ENCODE peak calls at places on chromosomes 6 and 20, in ten cellular contexts. T is Calu3; C is NCI-H2029 treated with DMSO at 0.1 percent for 48 hours; O is NCI-H69; L is ACHN; B is erythroblast; N is CD8-positive, alpha-beta memory T cell; M is T-cell; S is LoVo; G is NCI-H1436 treated with DMSO at 0.1 percent for 48 hours. I is an unnamed sample.

GRCh38 chr6:127343753-127344659 is 597 bp upstream of the ECHDC1 start:
- DNase-seq in T (no peak), C (peak), O (peak), L (peak), B (peak), N (no peak), M (no peak), S (peak), G (no peak), I (no peak)

GRCh38 chr6:130848945-130849344 is 21.7 kb downstream of the SMLR1 start:
- DNase-seq in T (no peak), C (no peak), O (peak), L (no peak), B (no peak), N (no peak), M (peak), S (no peak), G (no peak), I (no peak)

GRCh38 chr6:36858407-36858981 is 16.1 kb downstream of the PPIL1 start:
- DNase-seq in T (no peak), C (no peak), O (peak), L (no peak), B (no peak), N (no peak), M (no peak), S (no peak), G (no peak), I (no peak)

GRCh38 chr20:11379257-11380011 is 538.3 kb upstream of the BTBD3 start:
- DNase-seq in T (no peak), C (no peak), O (peak), L (no peak), B (no peak), N (no peak), M (no peak), S (no peak), G (no peak), I (no peak)

GRCh38 chr6:138572200-138572875 is 73.0 kb upstream of the NHSL1 start:
- DNase-seq in T (peak), C (peak), O (peak), L (peak), B (no peak), N (no peak), M (no peak), S (no peak), G (no peak), I (no peak)

GRCh38 chr20:44495802-44496481 is 20.3 kb downstream of the TTPAL start:
- DNase-seq in T (no peak), C (no peak), O (no peak), L (peak), B (peak), N (no peak), M (no peak), S (peak), G (no peak), I (no peak)

GRCh38 chr6:41222513-41222912 is 5.6 kb upstream of the TREML4 start:
- DNase-seq in T (no peak), C (no peak), O (no peak), L (no peak), B (no peak), N (no peak), M (no peak), S (no peak), G (no peak), I (no peak)

GRCh38 chr6:168367285-168367720 is 47.7 kb upstream of the DACT2 start:
- DNase-seq in T (no peak), C (peak), O (no peak), L (no peak), B (no peak), N (no peak), M (no peak), S (no peak), G (no peak), I (no peak)

GRCh38 chr6:2346078-2346477 is 100.7 kb upstream of the GMDS start:
- DNase-seq in T (no peak), C (no peak), O (no peak), L (no peak), B (no peak), N (no peak), M (no peak), S (no peak), G (no peak), I (no peak)

GRCh38 chr6:84021625-84022024 is 11.9 kb upstream of the MRAP2 start:
- DNase-seq in T (no peak), C (no peak), O (no peak), L (no peak), B (no peak), N (no peak), M (no peak), S (no peak), G (no peak), I (no peak)

GRCh38 chr20:32831982-32832381 is 12.2 kb downstream of the MAPRE1 start:
- DNase-seq in T (no peak), C (no peak), O (no peak), L (no peak), B (no peak), N (no peak), M (no peak), S (no peak), G (no peak), I (no peak)

GRCh38 chr6:111888928-111889696 is 15.9 kb upstream of the FYN start:
- DNase-seq in T (no peak), C (no peak), O (peak), L (no peak), B (no peak), N (no peak), M (no peak), S (no peak), G (no peak), I (no peak)

GRCh38 chr20:1968958-1969357 is 24.9 kb downstream of the PDYN start:
- DNase-seq in T (no peak), C (no peak), O (no peak), L (no peak), B (no peak), N (no peak), M (no peak), S (no peak), G (no peak), I (no peak)

GRCh38 chr6:40391851-40392595 is 195.1 kb downstream of the LRFN2 start:
- DNase-seq in T (no peak), C (no peak), O (no peak), L (no peak), B (no peak), N (no peak), M (no peak), S (no peak), G (no peak), I (peak)

GRCh38 chr20:47050996-47051395 is 156.4 kb downstream of the EYA2 start:
- DNase-seq in T (no peak), C (no peak), O (no peak), L (no peak), B (no peak), N (no peak), M (no peak), S (no peak), G (no peak), I (no peak)

GRCh38 chr6:45420083-45420908 is 42.6 kb upstream of the SUPT3H start:
- DNase-seq in T (no peak), C (no peak), O (no peak), L (no peak), B (peak), N (peak), M (peak), S (no peak), G (no peak), I (peak)

GRCh38 chr6:44237813-44238433 is 9.0 kb upstream of the HSP90AB1 start:
- DNase-seq in T (peak), C (no peak), O (peak), L (peak), B (peak), N (peak), M (peak), S (peak), G (no peak), I (peak)

GRCh38 chr6:14721103-14721758 is 524.6 kb upstream of the JARID2 start:
- DNase-seq in T (no peak), C (no peak), O (peak), L (no peak), B (peak), N (no peak), M (no peak), S (no peak), G (no peak), I (no peak)

GRCh38 chr6:79574636-79575035 is 37.4 kb upstream of the LCA5 start:
- DNase-seq in T (peak), C (no peak), O (no peak), L (peak), B (no peak), N (no peak), M (no peak), S (peak), G (no peak), I (no peak)